ENCODE peak calls at places on chromosomes 2 and 18, in four cellular contexts. P is kidney, B is psoas muscle, F is AG04450. W is an unnamed sample.

GRCh38 chr2:144998435-144998834 is 478.5 kb upstream of the ZEB2 start:
- DNase-seq in P (no peak), B (no peak), F (no peak), W (no peak)

GRCh38 chr18:55012041-55012440 is 52.8 kb upstream of the CCDC68 start:
- DNase-seq in P (no peak), B (no peak), F (no peak), W (no peak)

GRCh38 chr18:10953672-10954071 is 195.7 kb downstream of the PIEZO2 start:
- DNase-seq in P (no peak), B (no peak), F (no peak), W (no peak)

GRCh38 chr2:160407393-160408204 is 86.0 kb downstream of the RBMS1 start:
- DNase-seq in P (peak; percentile 87), B (peak; percentile 83), F (no peak), W (no peak)

GRCh38 chr2:163735692-163736432 is at the start of gene FIGN:
- DNase-seq in P (peak; percentile 90), B (peak; percentile 91), F (peak; percentile 69), W (peak; percentile 74)

GRCh38 chr2:114068438-114068837 is 178.5 kb downstream of the ACTR3 start:
- DNase-seq in P (no peak), B (no peak), F (no peak), W (no peak)

GRCh38 chr2:238286987-238287386 is 1.4 kb downstream of the PER2 start:
- DNase-seq in P (peak; percentile 36), B (no peak), F (no peak), W (no peak)

GRCh38 chr2:128414351-128414750 is 95.7 kb upstream of the HS6ST1 start:
- DNase-seq in P (peak; percentile 22), B (peak; percentile 2), F (no peak), W (no peak)

GRCh38 chr2:241228081-241228859 is 39.8 kb downstream of the ANO7 start:
- DNase-seq in P (peak; percentile 51), B (peak; percentile 41), F (no peak), W (no peak)

GRCh38 chr18:31499157-31499524 is 1.2 kb downstream of the DSG2 start:
- DNase-seq in P (no peak), B (no peak), F (no peak), W (no peak)
- H3K4me3 ChIP-seq in P (peak overlapping the region; percentile 59), B (peak overlapping the region; percentile 73), F (no peak overlapping the region), W (peak overlapping the region; percentile 82)

GRCh38 chr2:209973328-209973727 is 29.1 kb upstream of the RPE start:
- DNase-seq in P (no peak), B (no peak), F (no peak), W (no peak)

GRCh38 chr2:209974566-209974965 is 27.9 kb upstream of the RPE start:
- DNase-seq in P (no peak), B (no peak), F (no peak), W (no peak)

GRCh38 chr2:209976698-209977385 is 25.6 kb upstream of the RPE start:
- DNase-seq in P (no peak), B (no peak), F (no peak), W (no peak)

GRCh38 chr2:209977386-209978239 is 24.8 kb upstream of the RPE start:
- DNase-seq in P (no peak), B (no peak), F (peak; percentile 4), W (no peak)
- TF ChIP-seq CTCF in P (peak; percentile 61), B (peak; percentile 69), F (peak; percentile 50), W (peak; percentile 72)

GRCh38 chr2:216350214-216350789 is 22.0 kb downstream of the MARCHF4 start:
- DNase-seq in P (no peak), B (no peak), F (no peak), W (no peak)
- H3K27ac ChIP-seq in P (no peak overlapping the region), B (no peak overlapping the region), F (no peak overlapping the region), W (no peak overlapping the region)

GRCh38 chr2:179262077-179262660 is 2.5 kb downstream of the SESTD1 start:
- DNase-seq in P (no peak), B (no peak), F (no peak), W (no peak)
- H3K4me3 ChIP-seq in P (no peak overlapping the region), B (no peak overlapping the region), F (no peak overlapping the region), W (no peak overlapping the region)